ENCODE peak calls at places on chromosomes 5 and 9, in nine cellular contexts. Z, A, X, Q, V, O, M, T and L are unnamed samples.

GRCh38 chr9:127121628-127122175 is 733 bp downstream of the ANGPTL2 start:
- DNase-seq in V (no peak), T (peak; percentile 61), A (no peak), O (peak; percentile 60), Q (no peak), M (peak; percentile 19), Z (no peak), X (peak; percentile 35), L (no peak)

GRCh38 chr5:72066658-72067057 is 40.6 kb upstream of the MAP1B start:
- DNase-seq in O (no peak), A (no peak), T (no peak), Z (no peak), M (peak; percentile 96), V (no peak), Q (no peak), X (peak; percentile 90), L (no peak)

GRCh38 chr5:172929371-172929838 is 29.8 kb upstream of the RPL26L1 start:
- DNase-seq in A (no peak), V (no peak), Z (no peak), M (peak; percentile 96), Q (no peak), X (peak; percentile 99), O (no peak), T (no peak), L (no peak)

GRCh38 chr9:21110708-21111576 is 30.7 kb downstream of the IFNW1 start:
- DNase-seq in A (peak; percentile 20), V (peak; percentile 62), O (no peak), X (peak; percentile 82), Q (no peak), Z (no peak), T (no peak), M (peak; percentile 53), L (no peak)

GRCh38 chr5:151051066-151051930 is 29.5 kb downstream of the TNIP1 start:
- DNase-seq in Z (peak; percentile 87), V (peak; percentile 87), O (peak; percentile 88), T (peak; percentile 91), Q (peak; percentile 88), X (peak; percentile 75), M (peak; percentile 46), A (peak; percentile 69), L (peak; percentile 91)

GRCh38 chr9:37529111-37529510 is 43.4 kb downstream of the POLR1E start:
- DNase-seq in T (no peak), X (no peak), M (peak; percentile 53), Q (no peak), A (no peak), V (no peak), Z (no peak), O (no peak), L (peak; percentile 83)

GRCh38 chr9:124795881-124796415 is 19.0 kb downstream of the OLFML2A start:
- DNase-seq in Z (peak; percentile 77), M (peak; percentile 43), V (no peak), X (no peak), T (no peak), O (no peak), Q (no peak), A (no peak), L (no peak)

GRCh38 chr5:16894236-16895057 is 41.6 kb downstream of the MYO10 start:
- DNase-seq in T (no peak), X (peak; percentile 96), Q (no peak), A (no peak), V (no peak), M (peak; percentile 99), Z (no peak), O (no peak), L (no peak)

GRCh38 chr5:113067635-113068344 is 91.2 kb downstream of the DCP2 start:
- DNase-seq in Z (no peak), A (no peak), X (peak; percentile 94), Q (no peak), M (no peak), V (no peak), O (no peak), T (no peak), L (no peak)

GRCh38 chr5:163105456-163105855 is 331.9 kb upstream of the CCNG1 start:
- DNase-seq in T (no peak), X (no peak), Z (no peak), V (no peak), A (no peak), Q (no peak), O (no peak), M (peak; percentile 60), L (no peak)

GRCh38 chr5:121108725-121109124 is 644.6 kb downstream of the PRR16 start:
- DNase-seq in X (no peak), O (no peak), V (no peak), T (no peak), Q (no peak), A (no peak), M (no peak), Z (no peak), L (no peak)

GRCh38 chr9:125924351-125924750 is 177.2 kb downstream of the PBX3 start:
- DNase-seq in T (no peak), Z (no peak), O (no peak), M (no peak), X (no peak), Q (no peak), A (no peak), V (no peak), L (no peak)

GRCh38 chr9:128703616-128704355 is 1.5 kb downstream of the PKN3 start:
- DNase-seq in A (no peak), X (no peak), M (no peak), V (no peak), T (peak; percentile 69), Q (peak; percentile 72), O (no peak), Z (peak; percentile 80), L (peak; percentile 76)

GRCh38 chr9:81430727-81431126 is 258.6 kb downstream of the TLE1 start:
- DNase-seq in T (no peak), A (no peak), Q (no peak), X (peak; percentile 72), V (no peak), O (no peak), M (peak; percentile 58), Z (no peak), L (no peak)

DNA sequence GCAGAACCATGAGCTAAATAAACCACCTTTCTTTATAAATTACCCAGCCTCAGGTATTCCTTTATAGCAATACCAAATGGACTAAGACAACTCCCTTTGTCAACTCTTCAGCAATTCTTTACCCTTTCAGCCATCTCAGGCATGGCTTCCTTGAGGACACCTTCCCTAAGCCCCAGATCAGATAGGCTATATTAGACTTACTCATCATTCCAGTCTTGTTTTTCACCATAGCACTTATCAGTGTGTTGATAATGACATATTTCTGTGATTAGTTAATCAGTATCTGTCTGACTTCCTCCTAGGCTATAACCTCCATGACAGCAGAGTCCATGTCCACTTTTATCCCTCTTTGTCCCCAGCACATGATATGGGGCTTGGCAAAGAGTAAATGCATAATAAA is 238.1 kb downstream of the ACTL7B start:
- DNase-seq in T (no peak), A (no peak), X (no peak), V (no peak), Q (no peak), O (no peak), Z (no peak), M (no peak), L (no peak)
- H3K27ac ChIP-seq in T (no peak overlapping the region), A (no peak overlapping the region), X (no peak overlapping the region), V (no peak overlapping the region), Q (no peak overlapping the region), O (no peak overlapping the region), Z (no peak overlapping the region), M (no peak overlapping the region), L (no peak overlapping the region)

DNA sequence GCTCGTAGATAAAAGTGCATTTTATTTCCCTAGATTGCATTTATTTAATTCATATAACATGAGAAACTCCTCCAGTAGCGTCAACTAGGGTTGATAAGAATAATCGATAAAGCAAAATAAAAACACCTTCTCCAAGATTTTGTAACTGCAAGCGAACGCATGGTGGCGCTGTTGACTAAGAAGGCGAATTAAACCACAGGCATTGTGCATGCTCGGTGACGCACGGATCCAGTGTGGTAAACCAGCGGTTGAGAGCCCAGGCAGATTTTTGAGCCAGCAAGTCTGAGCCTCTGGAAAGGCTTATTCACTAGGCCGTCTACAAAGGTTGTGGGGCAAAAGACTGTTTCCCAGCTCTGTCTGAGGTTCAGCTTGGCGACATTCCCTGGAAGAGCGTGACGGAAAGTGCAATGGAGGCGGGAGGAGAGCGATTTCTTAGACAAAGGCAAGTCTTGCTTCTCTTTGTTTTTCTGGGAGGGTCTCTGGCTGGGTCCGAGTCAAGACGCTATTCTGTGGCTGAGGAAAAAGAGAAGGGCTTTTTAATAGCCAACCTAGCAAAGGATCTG is at the start of gene PCDHB3:
- DNase-seq in Z (peak; percentile 71), A (peak; percentile 13), X (peak; percentile 16), Q (no peak), O (peak; percentile 87), V (peak; percentile 28), T (peak; percentile 65), M (peak; percentile 3), L (no peak)
- TF ChIP-seq CTCF in Z (peak; percentile 58), A (peak; percentile 6), X (peak; percentile 20), Q (no peak), O (peak; percentile 65), V (peak; percentile 20), T (peak; percentile 42), M (peak; percentile 16), L (peak; percentile 19)

DNA sequence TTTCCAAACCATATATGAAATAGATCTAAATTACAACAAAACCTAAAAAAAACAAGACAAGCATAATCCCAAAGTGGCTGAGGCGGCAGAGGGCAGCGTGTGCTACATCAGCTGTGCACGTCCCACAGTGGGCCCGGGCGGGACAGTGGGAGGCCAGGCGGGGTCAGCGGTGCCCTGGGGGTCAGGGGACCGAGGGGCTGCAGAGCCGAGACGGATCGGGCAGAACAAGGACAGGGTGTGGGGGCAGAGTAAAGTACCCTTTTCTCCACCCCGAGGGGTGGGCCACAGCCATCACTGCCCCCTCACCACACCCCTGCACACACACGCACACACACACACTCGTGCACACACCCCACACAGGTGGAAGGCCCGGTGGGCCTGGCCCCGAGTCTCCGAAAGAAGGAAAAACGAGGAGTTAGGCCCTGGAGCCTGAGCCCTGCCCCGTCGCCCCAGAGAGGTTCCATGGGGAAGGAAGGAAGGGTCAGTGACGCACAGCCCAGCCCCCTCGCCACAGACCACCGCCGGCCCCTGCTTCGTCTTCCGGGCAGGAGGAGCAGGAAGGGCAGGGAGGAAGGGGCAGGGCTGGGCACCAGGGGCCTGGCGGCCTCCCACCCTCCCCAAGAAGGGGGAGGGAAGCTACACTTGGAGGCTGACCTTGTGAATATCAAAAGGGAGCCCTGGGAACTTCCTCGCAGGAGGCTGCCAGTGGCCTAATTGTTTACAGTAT is 49.6 kb upstream of the UBAC1 start:
- DNase-seq in V (no peak), X (no peak), M (no peak), A (no peak), O (no peak), Z (peak; percentile 69), T (peak; percentile 50), Q (no peak), L (peak; percentile 76)
- H3K4me3 ChIP-seq in V (no peak overlapping the region), X (no peak overlapping the region), M (no peak overlapping the region), A (no peak overlapping the region), O (no peak overlapping the region), Z (no peak overlapping the region), T (no peak overlapping the region), Q (no peak overlapping the region), L (no peak overlapping the region)

DNA sequence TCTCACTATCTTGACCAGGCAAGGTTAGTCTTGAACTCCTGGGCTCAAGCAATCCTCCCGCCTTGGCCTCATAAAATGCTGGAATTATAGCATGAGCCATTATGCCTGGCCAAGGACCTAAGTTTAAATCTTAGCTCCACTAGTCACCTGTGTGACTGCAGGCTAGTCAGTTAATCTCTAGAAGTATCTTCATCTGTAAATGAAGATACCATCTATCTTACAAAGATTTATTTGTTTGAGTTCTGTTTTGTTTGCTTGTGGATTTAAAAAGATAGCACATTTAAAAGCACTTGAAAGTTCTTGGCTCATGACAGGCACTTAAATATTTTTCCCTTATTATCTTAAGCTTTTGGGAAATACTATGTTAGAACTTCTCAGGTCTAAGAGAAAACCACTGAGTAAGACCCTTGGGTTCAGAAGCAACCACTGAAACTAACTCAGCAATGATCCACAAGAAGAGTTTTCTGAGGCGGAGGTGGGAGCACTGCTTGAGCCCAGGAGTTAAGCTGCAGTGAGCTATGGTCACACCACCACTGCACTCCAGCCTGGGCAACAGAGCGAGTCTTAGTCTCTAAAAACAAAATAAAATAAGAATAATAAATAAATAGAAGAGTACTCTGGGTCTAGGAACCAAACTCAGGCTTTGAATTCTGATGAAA is 19.1 kb downstream of the TMEM245 start:
- DNase-seq in Q (no peak), M (no peak), T (no peak), X (no peak), Z (no peak), A (no peak), O (no peak), V (no peak), L (no peak)
- H3K27ac ChIP-seq in Q (no peak overlapping the region), M (no peak overlapping the region), T (peak overlapping the region; percentile 76), X (no peak overlapping the region), Z (peak overlapping the region; percentile 83), A (no peak overlapping the region), O (no peak overlapping the region), V (no peak overlapping the region), L (no peak overlapping the region)